ENCODE peak calls at places on chromosomes 4 and X, in five cellular contexts. W, A, L, J and Z are unnamed samples.

GRCh38 chr4:76526585-76526990 is 91.6 kb downstream of the SHROOM3 start:
- DNase-seq in A (no peak), L (peak), W (no peak), J (no peak), Z (no peak)

GRCh38 chr4:101286663-101287062 is 60.7 kb downstream of the PPP3CA start:
- DNase-seq in J (no peak), A (no peak), L (no peak), W (no peak), Z (no peak)

GRCh38 chr4:4182835-4183568 is 43.7 kb downstream of the OTOP1 start:
- DNase-seq in W (no peak), L (peak), J (no peak), A (peak), Z (peak)

GRCh38 chr4:182297659-182298058 is 54.5 kb downstream of the TENM3 start:
- DNase-seq in A (no peak), L (peak), J (peak), W (peak), Z (no peak)

GRCh38 chr4:73221734-73222133 is 36.9 kb downstream of the ANKRD17 start:
- DNase-seq in J (peak), W (no peak), L (peak), A (no peak), Z (no peak)

GRCh38 chr4:78748361-78748760 is 27.8 kb upstream of the BMP2K start:
- DNase-seq in W (peak), L (no peak), J (no peak), A (no peak), Z (no peak)

GRCh38 chr4:26275261-26275660 is 45.6 kb upstream of the RBPJ start:
- DNase-seq in A (no peak), J (no peak), L (no peak), W (no peak), Z (no peak)

GRCh38 chr4:140252144-140252741 is 98.3 kb upstream of the MAML3 start:
- DNase-seq in W (no peak), J (no peak), A (peak), L (peak), Z (no peak)

GRCh38 chrX:129779747-129780146 is at the start of gene SASH3:
- DNase-seq in A (no peak), J (no peak), L (no peak), W (no peak), Z (no peak)

GRCh38 chr4:139889194-139889762 is 223.7 kb downstream of the MGST2 start:
- DNase-seq in W (no peak), J (no peak), L (no peak), A (no peak), Z (peak)

GRCh38 chr4:13701937-13702446 is 74.5 kb upstream of the BOD1L1 start:
- DNase-seq in W (peak), L (peak), J (no peak), A (no peak), Z (peak)

GRCh38 chrX:132875705-132876508 is 82.5 kb downstream of the HS6ST2 start:
- DNase-seq in J (no peak), W (no peak), A (peak), L (peak), Z (no peak)

GRCh38 chr4:2402453-2402852 is 16.0 kb downstream of the ZFYVE28 start:
- DNase-seq in L (no peak), W (no peak), A (no peak), J (no peak), Z (no peak)

GRCh38 chrX:110418857-110419249 is 60.2 kb downstream of the RTL9 start:
- DNase-seq in A (no peak), L (no peak), J (peak), W (peak), Z (no peak)

GRCh38 chrX:14497184-14497666 is 32.1 kb upstream of the GLRA2 start:
- DNase-seq in J (peak), W (peak), L (no peak), A (no peak), Z (no peak)

GRCh38 chr4:77264826-77265225 is 107.8 kb downstream of the CCNG2 start:
- DNase-seq in W (no peak), J (no peak), L (no peak), A (no peak), Z (peak)

GRCh38 chrX:2243913-2244460 is 256.8 kb downstream of the DHRSX start:
- DNase-seq in W (peak), A (no peak), J (peak), L (no peak), Z (no peak)

GRCh38 chr4:101418055-101418454 is 70.7 kb upstream of the PPP3CA start:
- DNase-seq in L (no peak), J (peak), A (no peak), W (no peak), Z (no peak)

GRCh38 chr4:95061220-95061619 is 303.5 kb downstream of the BMPR1B start:
- DNase-seq in A (no peak), J (peak), L (no peak), W (peak), Z (no peak)

GRCh38 chr4:110487873-110488272 is 11.9 kb downstream of the ENPEP start:
- DNase-seq in A (no peak), W (no peak), L (peak), J (peak), Z (peak)

GRCh38 chrX:154355094-154355775 is 19.2 kb downstream of the FLNA start:
- DNase-seq in J (no peak), L (no peak), A (no peak), W (no peak), Z (no peak)

GRCh38 chrX:7223271-7223670 is 75.3 kb upstream of the PUDP start:
- DNase-seq in A (no peak), L (no peak), J (no peak), W (no peak), Z (no peak)

DNA sequence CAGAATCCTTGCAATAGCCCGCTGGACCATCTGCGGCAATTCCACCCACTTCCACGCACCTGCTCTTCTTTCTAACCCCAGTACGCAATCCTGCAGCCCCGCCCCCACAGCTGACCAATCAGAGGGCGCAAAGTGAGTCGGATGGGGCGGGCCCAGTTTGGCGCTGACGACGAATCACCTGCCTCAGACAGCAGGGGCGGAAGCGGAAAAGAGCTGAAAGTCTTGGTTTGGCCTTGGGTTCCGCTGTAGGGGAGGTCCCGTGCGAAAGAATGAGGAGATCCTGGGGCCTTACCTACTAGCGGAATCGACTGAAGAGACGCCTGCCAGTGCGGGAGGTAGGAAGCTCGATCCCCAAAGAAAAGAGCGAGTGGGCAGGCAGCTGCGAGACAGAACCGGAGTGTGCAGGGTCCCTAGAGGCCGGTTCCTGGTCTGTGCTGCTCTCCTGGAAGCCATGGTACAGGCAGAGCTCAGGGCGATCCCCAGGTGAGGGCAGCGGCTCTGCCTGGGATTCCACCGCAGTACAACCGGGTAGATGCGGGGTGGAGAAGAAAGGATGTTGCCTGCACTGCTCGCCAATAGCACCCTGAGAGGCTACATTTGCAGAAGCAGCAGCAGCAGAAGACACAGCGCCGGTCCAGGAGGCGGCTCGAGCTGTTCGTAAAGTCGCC is at the start of gene TMEM184C:
- DNase-seq in W (peak), L (peak), A (peak), J (peak), Z (peak)
- H3K18ac ChIP-seq in W (peak), L (no peak), A (peak), J (peak), Z (peak)

GRCh38 chr4:8219236-8219635 is 20.1 kb downstream of the SH3TC1 start:
- DNase-seq in A (no peak), L (no peak), J (no peak), W (no peak), Z (no peak)
- H3K18ac ChIP-seq in A (no peak), L (no peak), J (no peak), W (no peak), Z (no peak)

GRCh38 chr4:6937748-6938147 is 28.1 kb downstream of the TBC1D14 start:
- DNase-seq in L (no peak), W (no peak), A (no peak), J (no peak), Z (peak)

GRCh38 chr4:6938237-6938636 is 28.6 kb downstream of the TBC1D14 start:
- DNase-seq in A (no peak), L (no peak), W (no peak), J (no peak), Z (no peak)

GRCh38 chr4:6937201-6937600 is 27.6 kb downstream of the TBC1D14 start:
- DNase-seq in L (no peak), J (no peak), A (no peak), W (no peak), Z (peak)

GRCh38 chr4:6939761-6940743 is 30.4 kb downstream of the TBC1D14 start:
- DNase-seq in L (peak), A (no peak), W (no peak), J (no peak), Z (no peak)

DNA sequence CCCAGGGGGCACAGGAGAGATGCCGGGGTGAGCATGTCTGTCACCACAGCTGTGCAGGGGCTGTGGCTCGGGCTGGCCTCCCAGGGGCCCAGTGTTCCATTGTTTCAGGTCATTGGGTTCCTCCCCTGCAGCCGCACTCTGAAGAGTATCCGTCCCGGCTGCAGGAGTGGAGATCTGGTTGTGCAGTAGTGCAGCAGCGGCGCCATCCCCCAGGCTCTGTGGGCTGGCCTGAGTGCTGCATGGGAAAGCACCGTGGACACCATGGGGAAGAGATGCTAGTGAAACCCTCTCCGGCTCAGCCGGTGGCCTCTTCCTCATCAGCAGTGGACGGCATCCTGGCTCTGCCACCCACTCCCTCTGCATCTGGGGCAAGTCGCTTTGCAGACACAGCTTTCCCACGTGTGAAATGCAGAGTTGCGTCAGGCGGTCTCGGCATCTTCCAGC is 29.2 kb downstream of the TBC1D14 start:
- DNase-seq in A (no peak), W (no peak), J (no peak), L (no peak), Z (no peak)
- H3K18ac ChIP-seq in A (no peak), W (no peak), J (peak), L (no peak), Z (no peak)

GRCh38 chr4:6093671-6094070 is 75.4 kb upstream of the C4orf50 start:
- DNase-seq in J (no peak), W (no peak), A (no peak), L (no peak), Z (no peak)

GRCh38 chr4:6092971-6093370 is 74.7 kb upstream of the C4orf50 start:
- DNase-seq in J (no peak), L (no peak), W (no peak), A (no peak), Z (no peak)

GRCh38 chr4:6095023-6095817 is 77.0 kb upstream of the C4orf50 start:
- DNase-seq in A (no peak), L (no peak), W (peak), J (no peak), Z (no peak)

GRCh38 chr4:6090936-6091335 is 72.7 kb upstream of the C4orf50 start:
- DNase-seq in L (no peak), J (no peak), A (no peak), W (no peak), Z (no peak)

DNA sequence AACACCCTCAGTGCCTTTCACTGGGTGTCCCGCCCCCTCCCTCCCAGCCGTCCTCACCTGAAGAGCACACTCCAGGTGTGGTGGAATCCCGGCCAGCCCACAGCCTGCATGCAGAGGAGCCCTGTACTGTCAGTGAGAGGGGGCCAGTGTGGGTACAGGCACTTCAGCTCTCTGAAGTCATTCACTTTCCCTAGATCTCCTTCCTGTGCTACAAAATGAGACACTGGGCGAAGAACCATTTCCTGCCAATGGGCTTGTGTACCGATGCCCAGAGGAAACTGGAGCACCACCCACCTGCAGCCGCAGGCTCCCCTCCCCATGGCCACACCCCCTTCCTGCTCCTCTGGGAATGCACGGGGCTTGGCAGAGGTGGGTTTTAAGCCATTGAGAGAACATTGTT is 73.9 kb upstream of the C4orf50 start:
- DNase-seq in L (no peak), J (no peak), A (peak), W (no peak), Z (no peak)
- H3K18ac ChIP-seq in L (no peak), J (no peak), A (no peak), W (no peak), Z (no peak)

GRCh38 chr4:168651864-168652263 is 155.0 kb downstream of the PALLD start:
- DNase-seq in J (no peak), W (no peak), L (no peak), A (no peak), Z (no peak)
- H3K18ac ChIP-seq in J (no peak), W (no peak), L (no peak), A (no peak), Z (no peak)